ENCODE peak calls at places on chromosome 13, in eight cellular contexts. O is activated naive CD4-positive, alpha-beta T cell treated with anti-CD3 and anti-CD28 coated beads for 36 hours; Q is HFFc6; V is T1000; Z is thoracic aorta; B is activated CD4-positive, CD25-positive, alpha-beta regulatory T cell treated with anti-CD3 and anti-CD28 coated beads, Interleukin-2, amount 50 U/mL, for 16 hours; Y is WTC11; D is NCI-H748 treated with DMSO at 0.1 percent for 48 hours. L is an unnamed sample.

GRCh38 chr13:113393572-113394503 is 29.9 kb upstream of the GRTP1 start:
- DNase-seq in O (peak; percentile 86), Q (peak; percentile 40), V (peak; percentile 93), Z (no peak), B (peak; percentile 73), Y (peak; percentile 88), D (peak; percentile 61), L (peak; percentile 61)

GRCh38 chr13:77309254-77309653 is 17.6 kb downstream of the MYCBP2 start:
- DNase-seq in O (no peak), Q (no peak), V (no peak), Z (no peak), B (no peak), Y (no peak), D (no peak), L (no peak)

GRCh38 chr13:22278336-22278929 is 607.6 kb downstream of the FGF9 start:
- DNase-seq in O (peak; percentile 84), Q (no peak), V (no peak), Z (no peak), B (peak; percentile 40), Y (peak; percentile 64), D (peak; percentile 74), L (peak; percentile 49)

GRCh38 chr13:34867590-34867989 is 74.5 kb upstream of the NBEA start:
- DNase-seq in O (peak; percentile 5), Q (peak; percentile 46), V (no peak), Z (no peak), B (no peak), Y (no peak), D (no peak), L (no peak)

GRCh38 chr13:18212873-18213272 is 968.8 kb downstream of the TUBA3C start:
- DNase-seq in O (peak; percentile 41), Q (peak; percentile 11), V (no peak), Z (peak; percentile 77), B (no peak), Y (no peak), D (no peak), L (no peak)

GRCh38 chr13:96229356-96229755 is 139.4 kb downstream of the HS6ST3 start:
- DNase-seq in O (no peak), Q (no peak), V (no peak), Z (no peak), B (no peak), Y (no peak), D (peak; percentile 5), L (no peak)

GRCh38 chr13:50457430-50458393 is 385.8 kb downstream of the DLEU7 start:
- DNase-seq in O (no peak), Q (no peak), V (no peak), Z (no peak), B (no peak), Y (no peak), D (no peak), L (no peak)

GRCh38 chr13:44837250-44837649 is 152.0 kb downstream of the NUFIP1 start:
- DNase-seq in O (no peak), Q (peak; percentile 46), V (no peak), Z (no peak), B (no peak), Y (no peak), D (no peak), L (no peak)

GRCh38 chr13:26758496-26759155 is 2.0 kb downstream of the GPR12 start:
- DNase-seq in O (no peak), Q (no peak), V (no peak), Z (no peak), B (no peak), Y (no peak), D (no peak), L (no peak)

GRCh38 chr13:53758946-53759345 is 730.3 kb downstream of the OLFM4 start:
- DNase-seq in O (no peak), Q (no peak), V (no peak), Z (no peak), B (no peak), Y (no peak), D (no peak), L (no peak)

GRCh38 chr13:70784590-70784989 is 676.3 kb upstream of the KLHL1 start:
- DNase-seq in O (no peak), Q (no peak), V (no peak), Z (no peak), B (no peak), Y (no peak), D (no peak), L (no peak)